ENCODE peak calls at places on chromosomes 2 and 18, in eight cellular contexts. N is IMR-90, E is stomach, Q is HCT116, U is ovary, O is spleen, R is thyroid gland, A is body of pancreas. B is an unnamed sample.

GRCh38 chr18:2627821-2628276 is 27.7 kb upstream of the SMCHD1 start:
- DNase-seq in N (peak), E (no peak), Q (peak), U (no peak), O (no peak), R (no peak), A (no peak), B (no peak)

GRCh38 chr2:33729353-33729752 is 130.3 kb upstream of the FAM98A start:
- DNase-seq in N (no peak), E (no peak), Q (no peak), U (no peak), O (no peak), R (no peak), A (no peak), B (no peak)

GRCh38 chr2:48131503-48132293 is 225.4 kb upstream of the FBXO11 start:
- DNase-seq in N (peak), E (no peak), Q (no peak), U (no peak), O (no peak), R (no peak), A (no peak), B (no peak)

GRCh38 chr2:24163186-24163585 is 11.7 kb upstream of the FAM228A start:
- DNase-seq in N (no peak), E (no peak), Q (no peak), U (no peak), O (no peak), R (no peak), A (no peak), B (no peak)

GRCh38 chr2:16612490-16612889 is 53.1 kb downstream of the CYRIA start:
- DNase-seq in N (no peak), E (no peak), Q (no peak), U (no peak), O (no peak), R (no peak), A (no peak), B (no peak)

GRCh38 chr2:19207452-19207851 is 151.0 kb downstream of the OSR1 start:
- DNase-seq in N (no peak), E (no peak), Q (no peak), U (no peak), O (no peak), R (no peak), A (no peak), B (no peak)

GRCh38 chr2:241763551-241764271 is 12.9 kb upstream of the GAL3ST2 start:
- DNase-seq in N (no peak), E (no peak), Q (no peak), U (no peak), O (peak), R (no peak), A (no peak), B (no peak)

GRCh38 chr2:45984896-45985488 is 312.2 kb upstream of the EPAS1 start:
- DNase-seq in N (no peak), E (no peak), Q (no peak), U (no peak), O (no peak), R (no peak), A (no peak), B (no peak)

GRCh38 chr2:219437141-219437540 is 2.5 kb downstream of the SPEG start:
- DNase-seq in N (no peak), E (no peak), Q (no peak), U (no peak), O (peak), R (no peak), A (no peak), B (no peak)

GRCh38 chr18:52569492-52569891 is 229.5 kb downstream of the DCC start:
- DNase-seq in N (peak), E (no peak), Q (no peak), U (no peak), O (no peak), R (no peak), A (no peak), B (no peak)

GRCh38 chr2:46001741-46002506 is 295.3 kb upstream of the EPAS1 start:
- DNase-seq in N (peak), E (no peak), Q (no peak), U (peak), O (no peak), R (no peak), A (no peak), B (no peak)

GRCh38 chr2:31271851-31272267 is 37.9 kb downstream of the EHD3 start:
- DNase-seq in N (peak), E (no peak), Q (no peak), U (no peak), O (no peak), R (no peak), A (no peak), B (no peak)

GRCh38 chr2:240994161-240994896 is 4.1 kb upstream of the SNED1 start:
- DNase-seq in N (no peak), E (no peak), Q (no peak), U (peak), O (peak), R (peak), A (no peak), B (no peak)

GRCh38 chr18:8029731-8030130 is 462.6 kb downstream of the PTPRM start:
- DNase-seq in N (no peak), E (no peak), Q (no peak), U (no peak), O (no peak), R (no peak), A (no peak), B (no peak)

GRCh38 chr2:10868465-10869314 is 43.0 kb upstream of the KCNF1 start:
- DNase-seq in N (peak), E (no peak), Q (no peak), U (no peak), O (no peak), R (no peak), A (no peak), B (peak)

GRCh38 chr2:227472265-227473018 is 486 bp downstream of the AGFG1 start:
- DNase-seq in N (no peak), E (peak), Q (no peak), U (peak), O (peak), R (peak), A (peak), B (peak)

GRCh38 chr2:188734688-188735087 is 239.5 kb upstream of the COL3A1 start:
- DNase-seq in N (peak), E (no peak), Q (no peak), U (no peak), O (no peak), R (no peak), A (no peak), B (no peak)

GRCh38 chr2:60552096-60552850 is 1.2 kb downstream of the BCL11A start:
- DNase-seq in N (no peak), E (no peak), Q (no peak), U (no peak), O (peak), R (no peak), A (peak), B (no peak)

GRCh38 chr2:202317080-202317859 is 51.7 kb downstream of the NOP58 start:
- DNase-seq in N (peak), E (peak), Q (peak), U (peak), O (no peak), R (peak), A (peak), B (peak)

GRCh38 chr2:218607436-218608115 is at the start of gene PLCD4:
- DNase-seq in N (peak), E (no peak), Q (no peak), U (no peak), O (no peak), R (peak), A (no peak), B (peak)

GRCh38 chr2:15831150-15831549 is 109.2 kb upstream of the MYCN start:
- DNase-seq in N (no peak), E (no peak), Q (no peak), U (no peak), O (peak), R (no peak), A (no peak), B (no peak)

GRCh38 chr2:104599802-104600510 is 254.0 kb upstream of the POU3F3 start:
- DNase-seq in N (no peak), E (no peak), Q (no peak), U (no peak), O (no peak), R (no peak), A (no peak), B (no peak)

GRCh38 chr2:33531345-33532059 is 55.1 kb downstream of the RASGRP3 start:
- DNase-seq in N (peak), E (no peak), Q (no peak), U (no peak), O (no peak), R (no peak), A (no peak), B (no peak)

GRCh38 chr2:138919336-138919735 is 139.1 kb upstream of the NXPH2 start:
- DNase-seq in N (no peak), E (no peak), Q (no peak), U (no peak), O (no peak), R (no peak), A (no peak), B (no peak)

GRCh38 chr2:13522917-13523821 is 806.4 kb downstream of the TRIB2 start:
- DNase-seq in N (no peak), E (peak), Q (no peak), U (peak), O (no peak), R (no peak), A (peak), B (no peak)

GRCh38 chr2:213923543-213923942 is 487.3 kb upstream of the VWC2L start:
- DNase-seq in N (no peak), E (no peak), Q (no peak), U (no peak), O (no peak), R (no peak), A (peak), B (no peak)

GRCh38 chr2:133431289-133431688 is 137.0 kb downstream of the NCKAP5 start:
- DNase-seq in N (peak), E (no peak), Q (no peak), U (no peak), O (no peak), R (no peak), A (no peak), B (no peak)

GRCh38 chr18:24426398-24427294 is at the start of gene IMPACT:
- DNase-seq in N (peak), E (peak), Q (peak), U (peak), O (peak), R (peak), A (peak), B (peak)

GRCh38 chr2:105072039-105072438 is 34.2 kb downstream of the MRPS9 start:
- DNase-seq in N (no peak), E (no peak), Q (no peak), U (no peak), O (no peak), R (no peak), A (no peak), B (no peak)

GRCh38 chr2:61454383-61454782 is 16.5 kb downstream of the USP34 start:
- DNase-seq in N (no peak), E (no peak), Q (no peak), U (no peak), O (no peak), R (no peak), A (no peak), B (no peak)

GRCh38 chr2:96797066-96797625 is 18.9 kb upstream of the CNNM3 start:
- DNase-seq in N (no peak), E (no peak), Q (no peak), U (no peak), O (peak), R (no peak), A (no peak), B (no peak)

GRCh38 chr2:95315801-95316411 is 18.8 kb downstream of the KCNIP3 start:
- DNase-seq in N (peak), E (no peak), Q (no peak), U (no peak), O (peak), R (no peak), A (no peak), B (peak)

GRCh38 chr2:197435598-197436435 is 989 bp upstream of the SF3B1 start:
- DNase-seq in N (no peak), E (no peak), Q (no peak), U (no peak), O (no peak), R (no peak), A (peak), B (no peak)

GRCh38 chr18:51447351-51447896 is 249.9 kb upstream of the MEX3C start:
- DNase-seq in N (no peak), E (no peak), Q (no peak), U (no peak), O (no peak), R (peak), A (peak), B (no peak)

DNA sequence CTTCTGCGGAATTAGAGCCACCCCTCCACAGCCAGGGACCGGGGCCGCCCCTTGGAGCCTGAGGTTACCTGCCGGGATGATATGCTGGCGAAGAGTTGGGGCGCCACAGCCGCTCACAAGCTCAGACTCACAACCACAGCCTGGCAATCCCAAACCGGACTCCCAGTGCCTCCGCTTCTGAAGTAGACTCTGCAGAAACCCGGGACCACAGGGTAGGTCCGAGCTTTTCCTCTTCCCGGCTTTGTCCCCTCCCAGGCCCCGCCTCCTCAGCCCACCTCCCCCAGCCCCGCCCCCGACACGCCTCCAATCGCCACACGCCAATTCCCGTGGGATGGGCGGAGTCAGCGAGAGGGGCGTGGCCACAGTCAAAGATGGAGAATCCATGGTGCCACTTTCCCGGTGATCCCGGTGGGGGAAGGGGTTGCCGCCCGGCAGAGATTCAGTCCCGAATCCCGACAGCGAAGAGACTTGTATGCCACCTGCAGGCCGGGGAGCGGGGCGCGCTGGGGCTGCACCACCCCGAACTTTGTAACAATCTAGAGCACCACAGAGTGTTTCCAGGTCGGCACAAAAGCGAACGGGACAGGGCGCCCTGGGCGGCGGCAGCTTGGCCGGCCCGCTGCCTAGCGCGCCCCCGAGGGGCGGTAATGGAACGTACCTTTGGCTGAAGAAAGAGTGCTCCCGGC is at the start of gene IDH1:
- DNase-seq in N (peak), E (peak), Q (peak), U (peak), O (peak), R (peak), A (peak), B (peak)
- TF ChIP-seq POLR2A in N (no peak), E (no peak), Q (no peak), U (no peak), O (no peak), R (peak), A (no peak), B (no peak)

GRCh38 chr2:118089015-118089800 is 937 bp downstream of the INSIG2 start:
- DNase-seq in N (peak), E (peak), Q (no peak), U (no peak), O (no peak), R (peak), A (peak), B (peak)

GRCh38 chr2:118091140-118091478 is 2.8 kb downstream of the INSIG2 start:
- DNase-seq in N (no peak), E (no peak), Q (no peak), U (no peak), O (no peak), R (no peak), A (no peak), B (no peak)

GRCh38 chr2:118090387-118091139 is 2.3 kb downstream of the INSIG2 start:
- DNase-seq in N (no peak), E (no peak), Q (no peak), U (no peak), O (no peak), R (no peak), A (no peak), B (no peak)

GRCh38 chr2:118086024-118086633 is 2.1 kb upstream of the INSIG2 start:
- DNase-seq in N (no peak), E (no peak), Q (no peak), U (no peak), O (no peak), R (no peak), A (no peak), B (no peak)

DNA sequence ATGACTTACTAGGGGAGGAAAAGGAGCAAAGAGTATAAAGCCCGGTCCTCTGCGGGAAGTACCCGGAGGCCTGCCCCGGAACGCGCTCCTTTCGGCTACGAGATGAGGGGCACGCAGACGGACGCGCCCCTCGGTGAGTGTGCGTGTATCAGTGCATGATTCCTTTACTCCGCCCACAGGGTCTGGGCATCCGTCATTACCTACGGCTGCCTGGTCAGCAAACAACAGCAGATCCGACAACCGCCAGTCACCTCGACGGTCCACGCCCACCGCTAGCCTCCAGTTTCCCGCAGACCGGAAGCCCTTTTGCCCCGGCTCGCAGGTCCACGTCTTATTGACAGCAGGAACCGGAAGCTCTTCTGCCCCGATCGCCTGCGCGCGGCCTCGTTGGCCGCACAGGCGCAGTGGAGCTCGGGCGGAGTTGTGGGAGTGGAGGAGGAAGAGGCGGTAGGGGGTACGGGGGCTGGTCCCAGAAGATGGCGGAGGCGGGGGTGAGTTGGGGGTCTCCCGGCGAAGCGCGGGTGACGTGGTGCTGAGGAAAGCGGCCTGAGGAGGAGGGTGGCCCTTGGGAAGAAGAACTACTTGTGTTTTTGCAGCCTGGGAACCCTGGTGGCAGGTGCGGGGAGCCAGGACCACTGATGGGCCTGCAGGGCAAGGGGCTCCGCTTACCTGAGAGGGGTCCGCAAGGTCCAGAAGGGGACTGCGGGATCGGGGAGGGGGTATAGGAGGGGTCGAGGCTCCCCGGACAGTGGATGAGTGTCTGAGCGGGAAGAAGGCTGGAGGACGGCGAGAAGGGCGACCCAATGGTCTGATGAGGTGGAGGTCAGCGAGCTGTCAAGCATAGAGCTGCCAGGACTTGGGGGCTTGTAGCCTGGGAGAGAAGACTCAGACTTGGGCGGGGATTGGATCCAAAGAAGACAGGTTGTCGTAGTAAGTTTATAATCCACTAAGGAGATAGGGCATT is at the start of gene INSIG2:
- DNase-seq in N (peak), E (peak), Q (peak), U (peak), O (peak), R (peak), A (peak), B (peak)
- TF ChIP-seq POLR2A in N (no peak), E (no peak), Q (peak), U (no peak), O (no peak), R (peak), A (peak), B (peak)

DNA sequence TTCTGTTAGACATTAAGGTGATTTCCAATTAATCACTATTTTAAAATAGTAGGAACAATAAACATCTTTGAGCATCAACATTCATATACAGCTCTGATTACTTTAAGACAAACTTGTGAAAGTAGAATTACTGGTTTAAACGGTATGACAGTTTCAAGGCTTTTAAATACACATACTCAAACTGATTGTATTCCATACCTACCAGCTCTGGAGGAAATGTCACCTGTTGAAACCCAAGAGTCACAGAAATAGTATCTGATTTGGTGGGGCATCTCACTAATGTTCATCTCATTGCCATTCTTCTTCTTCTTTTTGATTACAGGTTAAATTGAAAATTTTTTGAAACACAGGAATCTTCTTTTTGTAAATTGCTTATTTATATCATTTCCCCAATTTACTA is 36.2 kb downstream of the USP40 start:
- DNase-seq in N (no peak), E (no peak), Q (no peak), U (no peak), O (no peak), R (no peak), A (no peak), B (no peak)
- TF ChIP-seq POLR2A in N (no peak), E (no peak), Q (no peak), U (no peak), O (no peak), R (no peak), A (no peak), B (no peak)

GRCh38 chr2:84894758-84895520 is 10.5 kb upstream of the TMSB10 start:
- DNase-seq in N (peak), E (no peak), Q (no peak), U (peak), O (no peak), R (peak), A (no peak), B (no peak)
- TF ChIP-seq POLR2A in N (no peak), E (no peak), Q (no peak), U (no peak), O (no peak), R (no peak), A (no peak), B (no peak)

GRCh38 chr18:76684265-76684664 is 138.1 kb upstream of the ZNF236 start:
- DNase-seq in N (no peak), E (no peak), Q (no peak), U (no peak), O (no peak), R (no peak), A (no peak), B (no peak)
- TF ChIP-seq POLR2A in N (no peak), E (no peak), Q (no peak), U (no peak), O (no peak), R (no peak), A (no peak), B (no peak)

DNA sequence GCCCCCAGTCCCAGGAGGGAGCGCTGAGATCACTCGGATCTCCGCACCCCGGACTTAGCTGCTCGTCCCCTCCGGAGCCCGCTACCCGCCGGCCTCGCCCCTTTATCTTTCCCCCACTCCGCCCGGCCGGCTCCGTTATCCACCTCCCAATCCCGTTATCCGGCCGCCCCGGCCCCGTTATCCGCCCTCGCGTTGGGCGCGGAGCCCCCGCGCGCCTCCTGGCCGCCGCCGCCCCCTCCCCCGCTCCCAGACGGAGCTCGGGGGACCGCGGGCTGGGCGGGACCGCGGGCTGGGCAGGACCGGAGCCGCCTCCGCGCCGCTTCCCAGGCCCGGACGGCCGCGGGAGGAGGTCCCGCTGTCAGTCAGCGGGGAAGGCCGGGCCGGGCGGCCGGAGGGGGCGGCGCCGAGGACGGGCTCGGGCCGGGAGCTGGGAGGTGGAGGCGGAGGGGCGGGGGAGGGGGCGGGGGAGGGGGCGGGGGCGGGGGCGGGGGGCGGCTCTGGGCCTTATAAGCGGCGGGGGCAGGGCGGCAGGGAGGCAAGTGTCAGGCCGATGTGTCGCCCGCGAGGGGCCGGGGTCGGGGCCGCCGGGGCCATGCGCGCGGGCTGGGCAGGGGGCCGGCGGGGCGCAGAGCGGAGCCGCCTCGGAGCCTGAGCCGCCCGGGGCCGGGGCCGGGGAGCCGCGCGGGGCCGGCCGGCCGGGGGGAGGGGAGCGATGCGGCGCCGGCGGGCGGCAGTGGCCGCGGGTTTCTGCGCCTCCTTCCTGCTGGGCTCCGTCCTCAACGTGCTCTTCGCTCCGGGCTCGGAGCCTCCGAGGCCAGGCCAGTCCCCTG is at the start of gene PKDCC:
- DNase-seq in N (peak), E (peak), Q (no peak), U (peak), O (peak), R (peak), A (peak), B (peak)
- TF ChIP-seq POLR2A in N (no peak), E (no peak), Q (no peak), U (peak), O (no peak), R (peak), A (no peak), B (no peak)